ENCODE peak calls at places on chromosomes 12 and 14, in seven cellular contexts. C is transverse colon, V is sigmoid colon, F is breast epithelium, W is Panc1, S is stomach, Q is SK-N-SH. N is an unnamed sample.

GRCh38 chr12:116934908-116935698 is 24.4 kb downstream of the FBXW8 start:
- DNase-seq in C (no peak), V (no peak), F (no peak), W (no peak), S (peak; percentile 55), Q (no peak), N (no peak)

GRCh38 chr14:51219473-51220448 is 20.3 kb upstream of the TMX1 start:
- DNase-seq in C (no peak), V (no peak), F (no peak), W (no peak), S (no peak), Q (no peak), N (no peak)

GRCh38 chr14:34098045-34098984 is 147.4 kb upstream of the EGLN3 start:
- DNase-seq in C (peak; percentile 24), V (no peak), F (no peak), W (no peak), S (peak; percentile 46), Q (peak; percentile 70), N (peak; percentile 11)

GRCh38 chr14:93219103-93219726 is 12.2 kb downstream of the UBR7 start:
- DNase-seq in C (peak; percentile 46), V (no peak), F (no peak), W (no peak), S (peak; percentile 59), Q (peak; percentile 55), N (no peak)

GRCh38 chr12:123723765-123724164 is 11.6 kb downstream of the ATP6V0A2 start:
- DNase-seq in C (no peak), V (no peak), F (no peak), W (no peak), S (no peak), Q (no peak), N (no peak)

GRCh38 chr12:132061197-132061596 is 82.9 kb downstream of the DDX51 start:
- DNase-seq in C (no peak), V (no peak), F (no peak), W (no peak), S (no peak), Q (no peak), N (no peak)

GRCh38 chr14:99380991-99381687 is 99.5 kb downstream of the SETD3 start:
- DNase-seq in C (no peak), V (no peak), F (no peak), W (no peak), S (no peak), Q (no peak), N (no peak)

GRCh38 chr14:55881577-55882241 is 236.5 kb upstream of the PELI2 start:
- DNase-seq in C (no peak), V (no peak), F (no peak), W (no peak), S (no peak), Q (no peak), N (no peak)

GRCh38 chr12:87814625-87815024 is 214.6 kb downstream of the C12orf50 start:
- DNase-seq in C (no peak), V (no peak), F (no peak), W (no peak), S (no peak), Q (no peak), N (no peak)

GRCh38 chr12:108967869-108968540 is 52.9 kb downstream of the SVOP start:
- DNase-seq in C (no peak), V (no peak), F (no peak), W (no peak), S (no peak), Q (no peak), N (no peak)

GRCh38 chr14:71675126-71675901 is 256.9 kb upstream of the RGS6 start:
- DNase-seq in C (no peak), V (no peak), F (no peak), W (no peak), S (no peak), Q (no peak), N (no peak)

GRCh38 chr14:95486875-95487668 is 29.4 kb downstream of the SYNE3 start:
- DNase-seq in C (peak; percentile 62), V (no peak), F (no peak), W (no peak), S (no peak), Q (no peak), N (no peak)

GRCh38 chr12:80589091-80589490 is 118.3 kb upstream of the MYF6 start:
- DNase-seq in C (no peak), V (no peak), F (no peak), W (no peak), S (no peak), Q (no peak), N (no peak)

GRCh38 chr12:54935235-54935951 is 49.2 kb downstream of the TESPA1 start:
- DNase-seq in C (no peak), V (no peak), F (no peak), W (peak; percentile 64), S (no peak), Q (no peak), N (peak; percentile 42)
- H3K27ac ChIP-seq in C (no peak overlapping the region), V (no peak overlapping the region), F (peak overlapping the region; percentile 7), W (no peak overlapping the region), S (peak overlapping the region; percentile 51), Q (no peak overlapping the region), N (peak overlapping the region; percentile 26)

GRCh38 chr14:21269252-21270046 is at the start of gene HNRNPC:
- DNase-seq in C (peak; percentile 100), V (peak; percentile 100), F (peak; percentile 100), W (peak; percentile 99), S (peak; percentile 100), Q (peak; percentile 93), N (peak; percentile 99)

GRCh38 chr14:21264025-21264801 is 5.0 kb downstream of the HNRNPC start:
- DNase-seq in C (no peak), V (no peak), F (no peak), W (no peak), S (no peak), Q (no peak), N (no peak)

GRCh38 chr14:21267886-21268611 is 1.2 kb downstream of the HNRNPC start:
- DNase-seq in C (no peak), V (no peak), F (no peak), W (no peak), S (no peak), Q (no peak), N (no peak)

GRCh38 chr14:21268612-21269251 is 510 bp downstream of the HNRNPC start:
- DNase-seq in C (peak; percentile 34), V (no peak), F (peak; percentile 48), W (no peak), S (peak; percentile 30), Q (no peak), N (peak; percentile 45)

GRCh38 chr14:21267431-21267845 is 1.8 kb downstream of the HNRNPC start:
- DNase-seq in C (no peak), V (no peak), F (no peak), W (no peak), S (no peak), Q (no peak), N (no peak)
- TF ChIP-seq CTCF in C (no peak), V (no peak), F (no peak), W (no peak), S (no peak), Q (no peak), N (no peak)

GRCh38 chr12:128711486-128711885 is 112.3 kb downstream of the SLC15A4 start:
- DNase-seq in C (no peak), V (no peak), F (no peak), W (no peak), S (no peak), Q (no peak), N (no peak)

GRCh38 chr12:128712622-128713021 is 111.1 kb downstream of the SLC15A4 start:
- DNase-seq in C (no peak), V (no peak), F (no peak), W (no peak), S (no peak), Q (no peak), N (no peak)

DNA sequence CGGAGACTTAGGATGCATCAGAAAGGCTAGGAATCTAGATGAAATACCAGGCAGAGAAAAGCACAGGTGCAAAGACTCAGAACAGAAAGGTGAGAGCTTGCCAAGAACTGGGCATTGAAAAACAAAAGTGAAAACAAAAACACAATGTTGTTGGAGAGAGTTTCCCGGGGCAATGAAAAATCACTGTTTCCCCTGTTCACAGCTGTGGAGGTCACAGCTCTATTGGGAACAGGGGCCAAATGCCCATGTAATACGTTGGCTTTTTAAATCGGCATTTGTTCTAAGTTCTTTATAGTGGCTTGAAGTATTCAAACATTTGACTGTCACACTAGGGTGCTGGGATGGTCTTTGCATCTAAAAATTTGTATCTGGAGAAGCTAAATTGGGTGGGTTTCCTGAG is 108.3 kb downstream of the SLC15A4 start:
- DNase-seq in C (no peak), V (no peak), F (no peak), W (no peak), S (no peak), Q (no peak), N (no peak)
- TF ChIP-seq POLR2AphosphoS5 in C (no peak), V (no peak), F (no peak), W (no peak), S (no peak), Q (no peak), N (no peak)

GRCh38 chr14:86675059-86675458 is 1145.1 kb downstream of the FLRT2 start:
- DNase-seq in C (no peak), V (no peak), F (no peak), W (no peak), S (no peak), Q (no peak), N (no peak)

GRCh38 chr14:86672071-86672470 is 1142.1 kb downstream of the FLRT2 start:
- DNase-seq in C (no peak), V (no peak), F (no peak), W (no peak), S (no peak), Q (no peak), N (no peak)

DNA sequence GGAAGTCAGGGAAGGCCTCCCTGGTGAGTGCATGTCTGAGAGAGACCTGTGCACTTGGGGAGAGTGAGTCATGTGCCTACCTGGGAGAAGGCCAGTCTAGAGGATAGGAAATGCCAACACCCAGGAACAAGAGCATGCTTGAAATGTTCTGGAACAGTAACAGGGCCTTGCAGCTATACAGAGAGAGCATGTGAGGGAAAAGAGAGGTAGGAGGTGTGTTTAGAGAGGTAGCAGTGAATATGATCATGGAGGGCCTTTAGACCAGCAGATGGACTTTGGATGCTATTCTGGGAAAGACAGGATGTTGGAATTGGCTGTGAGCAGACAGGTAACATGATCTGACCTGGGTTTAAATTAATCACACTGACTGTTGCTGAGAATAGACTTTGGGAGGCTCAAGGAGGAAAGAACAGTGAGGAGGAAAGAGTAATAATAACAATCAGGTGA is 1143.6 kb downstream of the FLRT2 start:
- DNase-seq in C (no peak), V (no peak), F (no peak), W (no peak), S (peak; percentile 34), Q (no peak), N (no peak)
- H3K27ac ChIP-seq in C (no peak overlapping the region), V (no peak overlapping the region), F (no peak overlapping the region), W (no peak overlapping the region), S (no peak overlapping the region), Q (no peak overlapping the region), N (no peak overlapping the region)

DNA sequence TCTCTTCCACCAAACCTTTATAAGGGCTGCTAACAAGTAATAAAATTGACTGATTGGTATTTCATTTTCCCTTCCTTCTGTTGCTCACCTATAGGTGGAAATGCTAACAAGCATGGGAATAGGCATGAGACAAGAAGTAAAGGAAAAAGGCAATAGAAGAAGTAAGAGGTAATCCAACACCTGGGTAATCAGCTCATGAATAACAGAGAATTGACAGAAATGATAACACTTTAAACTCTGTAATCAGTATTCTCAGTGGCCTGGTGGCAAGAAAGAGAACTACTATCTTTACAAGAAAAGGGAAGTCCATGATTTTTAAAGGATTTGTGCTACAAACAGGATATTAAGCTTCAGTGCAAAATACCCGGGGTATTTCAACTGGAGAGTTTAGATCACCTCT is 737.8 kb downstream of the RERGL start:
- DNase-seq in C (no peak), V (no peak), F (no peak), W (no peak), S (no peak), Q (no peak), N (no peak)
- TF ChIP-seq CTCF in C (no peak), V (no peak), F (no peak), W (no peak), S (no peak), Q (no peak), N (no peak)

GRCh38 chr12:111529424-111530368 is 69.4 kb downstream of the ATXN2 start:
- DNase-seq in C (peak; percentile 41), V (no peak), F (no peak), W (peak; percentile 8), S (peak; percentile 29), Q (peak; percentile 78), N (peak; percentile 60)
- TF ChIP-seq POLR2AphosphoS5 in C (no peak), V (no peak), F (no peak), W (no peak), S (no peak), Q (no peak), N (no peak)